ENCODE peak calls at places on chromosome 18, in four cellular contexts. One of them, this sample, is unnamed. For H3K36me3, the result is how much of the 10 kb centered on the place peaks cover.

GRCh38 chr18:63848159-63848558 is 39.3 kb upstream of the SERPINB2 start:
- DNase-seq in ovary: no peak
- DNase-seq in PC-3: peak
- DNase-seq in naive thymus-derived CD4-positive, alpha-beta T cell: no peak
- DNase-seq in this sample: no peak

GRCh38 chr18:10495936-10496335 is 29.9 kb upstream of the NAPG start:
- DNase-seq in PC-3: no peak
- DNase-seq in ovary: no peak
- DNase-seq in naive thymus-derived CD4-positive, alpha-beta T cell: no peak
- DNase-seq in this sample: no peak

GRCh38 chr18:37669991-37670534 is 104.5 kb upstream of the CELF4 start:
- DNase-seq in ovary: no peak
- DNase-seq in PC-3: no peak
- DNase-seq in naive thymus-derived CD4-positive, alpha-beta T cell: no peak
- DNase-seq in this sample: no peak

GRCh38 chr18:70576281-70577022 is 287.6 kb downstream of the SOCS6 start:
- DNase-seq in naive thymus-derived CD4-positive, alpha-beta T cell: no peak
- DNase-seq in PC-3: no peak
- DNase-seq in ovary: no peak
- DNase-seq in this sample: no peak

GRCh38 chr18:62425465-62426190 is 97.2 kb upstream of the ZCCHC2 start:
- DNase-seq in naive thymus-derived CD4-positive, alpha-beta T cell: no peak
- DNase-seq in ovary: peak
- DNase-seq in PC-3: peak
- DNase-seq in this sample: peak

GRCh38 chr18:79779700-79780190 is 18.0 kb upstream of the KCNG2 start:
- DNase-seq in ovary: no peak
- DNase-seq in PC-3: no peak
- DNase-seq in naive thymus-derived CD4-positive, alpha-beta T cell: no peak
- DNase-seq in this sample: no peak

GRCh38 chr18:60684843-60685513 is 312.4 kb upstream of the MC4R start:
- DNase-seq in PC-3: peak
- DNase-seq in naive thymus-derived CD4-positive, alpha-beta T cell: no peak
- DNase-seq in ovary: no peak
- DNase-seq in this sample: no peak

GRCh38 chr18:79210002-79210910 is 141.1 kb downstream of the ATP9B start:
- DNase-seq in naive thymus-derived CD4-positive, alpha-beta T cell: no peak
- DNase-seq in PC-3: no peak
- DNase-seq in ovary: no peak
- DNase-seq in this sample: no peak

GRCh38 chr18:22828171-22828570 is 105.0 kb upstream of the RBBP8 start:
- DNase-seq in naive thymus-derived CD4-positive, alpha-beta T cell: no peak
- DNase-seq in ovary: no peak
- DNase-seq in PC-3: peak
- DNase-seq in this sample: no peak

GRCh38 chr18:22741318-22741717 is 191.8 kb upstream of the RBBP8 start:
- DNase-seq in ovary: no peak
- DNase-seq in naive thymus-derived CD4-positive, alpha-beta T cell: no peak
- DNase-seq in PC-3: no peak
- DNase-seq in this sample: no peak

GRCh38 chr18:61732854-61733253 is 160.0 kb downstream of the RNF152 start:
- DNase-seq in naive thymus-derived CD4-positive, alpha-beta T cell: no peak
- DNase-seq in ovary: no peak
- DNase-seq in PC-3: no peak
- DNase-seq in this sample: no peak

GRCh38 chr18:48994044-48994651 is 43.4 kb upstream of the SMAD7 start:
- DNase-seq in naive thymus-derived CD4-positive, alpha-beta T cell: no peak
- DNase-seq in ovary: no peak
- DNase-seq in PC-3: peak
- DNase-seq in this sample: no peak

GRCh38 chr18:32881009-32881408 is 108.2 kb upstream of the KLHL14 start:
- DNase-seq in PC-3: no peak
- DNase-seq in ovary: no peak
- DNase-seq in naive thymus-derived CD4-positive, alpha-beta T cell: no peak
- DNase-seq in this sample: no peak

GRCh38 chr18:55246278-55246677 is 287.0 kb upstream of the CCDC68 start:
- DNase-seq in naive thymus-derived CD4-positive, alpha-beta T cell: no peak
- DNase-seq in ovary: no peak
- DNase-seq in PC-3: no peak
- DNase-seq in this sample: no peak

GRCh38 chr18:26637324-26637723 is 89.0 kb upstream of the KCTD1 start:
- DNase-seq in ovary: no peak
- DNase-seq in PC-3: no peak
- DNase-seq in naive thymus-derived CD4-positive, alpha-beta T cell: no peak
- DNase-seq in this sample: no peak

GRCh38 chr18:74222710-74223497 is 68.9 kb downstream of the CYB5A start:
- DNase-seq in ovary: no peak
- DNase-seq in naive thymus-derived CD4-positive, alpha-beta T cell: no peak
- DNase-seq in PC-3: no peak
- DNase-seq in this sample: no peak

GRCh38 chr18:48290162-48290926 is 118.8 kb downstream of the ZBTB7C start:
- DNase-seq in ovary: no peak
- DNase-seq in PC-3: no peak
- DNase-seq in naive thymus-derived CD4-positive, alpha-beta T cell: no peak
- DNase-seq in this sample: no peak

GRCh38 chr18:56377161-56377560 is 261.2 kb downstream of the TXNL1 start:
- DNase-seq in naive thymus-derived CD4-positive, alpha-beta T cell: no peak
- DNase-seq in PC-3: no peak
- DNase-seq in ovary: no peak
- DNase-seq in this sample: peak

GRCh38 chr18:61079714-61080113 is 253.5 kb upstream of the CDH20 start:
- DNase-seq in ovary: no peak
- DNase-seq in PC-3: no peak
- DNase-seq in naive thymus-derived CD4-positive, alpha-beta T cell: no peak
- DNase-seq in this sample: no peak

GRCh38 chr18:79738565-79739439 is 58.9 kb upstream of the KCNG2 start:
- DNase-seq in ovary: no peak
- DNase-seq in naive thymus-derived CD4-positive, alpha-beta T cell: no peak
- DNase-seq in PC-3: no peak
- DNase-seq in this sample: no peak

GRCh38 chr18:75161629-75162028 is 47.3 kb downstream of the PTGR3 start:
- DNase-seq in PC-3: no peak
- DNase-seq in naive thymus-derived CD4-positive, alpha-beta T cell: no peak
- DNase-seq in ovary: no peak
- DNase-seq in this sample: peak

GRCh38 chr18:34461266-34461665 is 236.6 kb upstream of the NOL4 start:
- DNase-seq in ovary: no peak
- DNase-seq in naive thymus-derived CD4-positive, alpha-beta T cell: no peak
- DNase-seq in PC-3: no peak
- DNase-seq in this sample: no peak

GRCh38 chr18:31555971-31556747 is 35.5 kb upstream of the TTR start:
- DNase-seq in PC-3: peak
- DNase-seq in naive thymus-derived CD4-positive, alpha-beta T cell: no peak
- DNase-seq in ovary: no peak
- DNase-seq in this sample: peak

GRCh38 chr18:44803019-44803650 is 122.4 kb downstream of the SETBP1 start:
- DNase-seq in PC-3: no peak
- DNase-seq in naive thymus-derived CD4-positive, alpha-beta T cell: no peak
- DNase-seq in ovary: no peak
- DNase-seq in this sample: no peak

GRCh38 chr18:60965856-60966255 is 367.4 kb upstream of the CDH20 start:
- DNase-seq in naive thymus-derived CD4-positive, alpha-beta T cell: no peak
- DNase-seq in ovary: no peak
- DNase-seq in PC-3: no peak
- DNase-seq in this sample: no peak

GRCh38 chr18:48037481-48038271 is 107.2 kb upstream of the SMAD2 start:
- DNase-seq in naive thymus-derived CD4-positive, alpha-beta T cell: no peak
- DNase-seq in ovary: no peak
- DNase-seq in PC-3: no peak
- DNase-seq in this sample: no peak

GRCh38 chr18:78711971-78712370 is 267.6 kb upstream of the SALL3 start:
- DNase-seq in PC-3: no peak
- DNase-seq in ovary: no peak
- DNase-seq in naive thymus-derived CD4-positive, alpha-beta T cell: no peak
- DNase-seq in this sample: no peak

GRCh38 chr18:70245941-70246537 is 40.6 kb upstream of the RTTN start:
- DNase-seq in PC-3: no peak
- DNase-seq in ovary: no peak
- DNase-seq in naive thymus-derived CD4-positive, alpha-beta T cell: no peak
- DNase-seq in this sample: no peak

GRCh38 chr18:5584751-5585417 is 41.1 kb upstream of the EPB41L3 start:
- DNase-seq in PC-3: peak
- DNase-seq in ovary: no peak
- DNase-seq in naive thymus-derived CD4-positive, alpha-beta T cell: no peak
- DNase-seq in this sample: no peak

GRCh38 chr18:62784966-62785413 is 69.6 kb downstream of the PHLPP1 start:
- DNase-seq in PC-3: no peak
- DNase-seq in ovary: peak
- DNase-seq in naive thymus-derived CD4-positive, alpha-beta T cell: no peak
- DNase-seq in this sample: no peak

GRCh38 chr18:25736516-25736915 is 353.9 kb downstream of the SS18 start:
- DNase-seq in ovary: no peak
- DNase-seq in PC-3: no peak
- DNase-seq in naive thymus-derived CD4-positive, alpha-beta T cell: no peak
- DNase-seq in this sample: no peak

GRCh38 chr18:48756511-48757226 is 194.1 kb downstream of the SMAD7 start:
- DNase-seq in ovary: no peak
- DNase-seq in PC-3: no peak
- DNase-seq in naive thymus-derived CD4-positive, alpha-beta T cell: no peak
- DNase-seq in this sample: no peak

GRCh38 chr18:56358608-56359007 is 279.8 kb downstream of the TXNL1 start:
- DNase-seq in ovary: no peak
- DNase-seq in PC-3: peak
- DNase-seq in naive thymus-derived CD4-positive, alpha-beta T cell: no peak
- DNase-seq in this sample: no peak

GRCh38 chr18:76499596-76500340 is 4.7 kb upstream of the ZNF516 start:
- DNase-seq in ovary: no peak
- DNase-seq in PC-3: no peak
- DNase-seq in naive thymus-derived CD4-positive, alpha-beta T cell: no peak
- DNase-seq in this sample: no peak

GRCh38 chr18:77700051-77700450 is 450.4 kb downstream of the GALR1 start:
- DNase-seq in ovary: no peak
- DNase-seq in naive thymus-derived CD4-positive, alpha-beta T cell: no peak
- DNase-seq in PC-3: peak
- DNase-seq in this sample: no peak

GRCh38 chr18:65788373-65788772 is 37.6 kb downstream of the CDH7 start:
- DNase-seq in ovary: no peak
- DNase-seq in naive thymus-derived CD4-positive, alpha-beta T cell: no peak
- DNase-seq in PC-3: peak
- DNase-seq in this sample: no peak

GRCh38 chr18:74184875-74185274 is 36.6 kb downstream of the TIMM21 start:
- DNase-seq in PC-3: peak
- DNase-seq in naive thymus-derived CD4-positive, alpha-beta T cell: no peak
- DNase-seq in ovary: no peak
- DNase-seq in this sample: no peak

GRCh38 chr18:11387880-11388279 is 221.5 kb upstream of the SLC35G4 start:
- DNase-seq in ovary: no peak
- DNase-seq in naive thymus-derived CD4-positive, alpha-beta T cell: no peak
- DNase-seq in PC-3: peak
- DNase-seq in this sample: no peak

GRCh38 chr18:3889803-3890202 is 439.8 kb downstream of the TGIF1 start:
- DNase-seq in PC-3: no peak
- DNase-seq in ovary: no peak
- DNase-seq in naive thymus-derived CD4-positive, alpha-beta T cell: no peak
- DNase-seq in this sample: no peak

DNA sequence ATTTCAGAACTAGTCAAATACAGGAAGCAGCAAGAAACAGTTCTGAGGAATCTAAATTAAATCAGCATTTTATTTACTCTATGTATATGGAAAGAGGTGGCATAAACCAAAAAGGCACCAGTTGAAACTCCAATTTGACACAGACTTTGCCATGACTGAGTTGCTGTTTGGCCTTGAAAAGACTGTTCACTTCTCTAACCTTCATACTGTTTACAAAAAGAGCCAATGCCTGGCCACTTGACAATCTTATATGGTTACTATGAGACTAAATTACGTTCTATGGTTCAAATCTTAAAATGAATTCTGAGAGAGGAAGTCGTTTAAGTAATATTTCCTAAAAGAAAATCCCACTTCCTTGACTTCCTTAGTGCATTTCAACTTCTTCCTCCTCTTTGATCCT is 13.3 kb downstream of the CEP76 start:
- DNase-seq in PC-3: no peak
- DNase-seq in naive thymus-derived CD4-positive, alpha-beta T cell: no peak
- DNase-seq in ovary: no peak
- DNase-seq in this sample: no peak
- H3K36me3 ChIP-seq in PC-3: under half
- H3K36me3 ChIP-seq in naive thymus-derived CD4-positive, alpha-beta T cell: under half
- H3K36me3 ChIP-seq in ovary: under half
- H3K36me3 ChIP-seq in this sample: under half

DNA sequence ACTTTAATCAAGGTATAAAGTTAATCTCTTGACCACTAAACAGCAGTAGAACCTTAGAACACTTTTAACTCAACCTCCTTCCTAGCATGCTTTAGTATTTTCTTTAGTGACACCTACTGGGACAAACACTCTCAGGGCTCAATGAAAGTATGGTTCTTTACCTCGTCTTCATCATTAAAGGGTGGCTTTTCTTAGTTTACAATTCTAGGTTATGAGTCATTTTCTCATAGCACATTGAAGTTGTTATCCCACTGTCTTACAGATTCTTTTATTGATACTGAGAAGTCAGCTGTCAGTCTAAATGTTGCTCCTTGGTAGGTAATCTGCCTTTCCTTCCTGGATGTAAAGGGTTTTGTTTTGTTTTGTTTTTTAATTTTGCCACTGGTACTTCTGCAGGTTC is 38.0 kb downstream of the SIGLEC15 start:
- DNase-seq in PC-3: no peak
- DNase-seq in ovary: no peak
- DNase-seq in naive thymus-derived CD4-positive, alpha-beta T cell: no peak
- DNase-seq in this sample: no peak
- H3K36me3 ChIP-seq in PC-3: under half
- H3K36me3 ChIP-seq in ovary: under half
- H3K36me3 ChIP-seq in naive thymus-derived CD4-positive, alpha-beta T cell: under half
- H3K36me3 ChIP-seq in this sample: under half

DNA sequence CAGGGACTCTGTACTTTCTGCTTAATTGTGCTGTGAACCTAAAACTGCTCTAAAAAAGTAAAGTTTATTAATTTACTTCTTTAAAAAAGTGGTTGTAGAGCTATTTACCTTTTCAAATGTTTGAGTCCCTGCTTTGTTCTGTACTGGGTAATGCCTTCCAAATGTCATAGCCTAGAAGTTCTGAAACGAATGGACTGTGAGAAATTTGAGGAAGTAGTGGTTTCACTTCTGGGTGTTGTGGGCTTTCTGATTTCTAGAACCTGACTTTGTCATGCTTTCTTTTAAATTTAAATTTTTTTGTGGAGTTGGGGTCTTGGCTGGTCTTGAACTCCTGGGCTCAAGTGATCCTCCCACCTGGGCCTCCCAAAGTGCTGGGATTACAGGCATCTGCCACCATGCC is 44.6 kb downstream of the SMAD4 start:
- DNase-seq in PC-3: no peak
- DNase-seq in naive thymus-derived CD4-positive, alpha-beta T cell: no peak
- DNase-seq in ovary: no peak
- DNase-seq in this sample: no peak
- H3K36me3 ChIP-seq in PC-3: under half
- H3K36me3 ChIP-seq in naive thymus-derived CD4-positive, alpha-beta T cell: under half
- H3K36me3 ChIP-seq in ovary: under half
- H3K36me3 ChIP-seq in this sample: under half

GRCh38 chr18:2589345-2590060 is 18.1 kb downstream of the NDC80 start:
- DNase-seq in ovary: no peak
- DNase-seq in naive thymus-derived CD4-positive, alpha-beta T cell: no peak
- DNase-seq in PC-3: peak
- DNase-seq in this sample: no peak

GRCh38 chr18:2587788-2588187 is 16.4 kb downstream of the NDC80 start:
- DNase-seq in PC-3: no peak
- DNase-seq in ovary: no peak
- DNase-seq in naive thymus-derived CD4-positive, alpha-beta T cell: no peak
- DNase-seq in this sample: no peak

GRCh38 chr18:2590303-2590702 is 18.9 kb downstream of the NDC80 start:
- DNase-seq in PC-3: no peak
- DNase-seq in naive thymus-derived CD4-positive, alpha-beta T cell: no peak
- DNase-seq in ovary: no peak
- DNase-seq in this sample: no peak

GRCh38 chr18:2588666-2589344 is 17.4 kb downstream of the NDC80 start:
- DNase-seq in ovary: no peak
- DNase-seq in PC-3: no peak
- DNase-seq in naive thymus-derived CD4-positive, alpha-beta T cell: no peak
- DNase-seq in this sample: no peak
- H3K36me3 ChIP-seq in ovary: under half
- H3K36me3 ChIP-seq in PC-3: half or more
- H3K36me3 ChIP-seq in naive thymus-derived CD4-positive, alpha-beta T cell: under half
- H3K36me3 ChIP-seq in this sample: under half